ENCODE peak calls at places on chromosomes 16 and 17, in four cellular contexts. N, A, L and F are unnamed samples.

GRCh38 chr16:6571044-6571443 is 761.6 kb upstream of the RBFOX1 start:
- DNase-seq in N (no peak), L (no peak), A (no peak), F (no peak)

GRCh38 chr17:83090424-83091256 is 11.2 kb downstream of the METRNL start:
- DNase-seq in L (no peak), A (no peak), N (no peak), F (no peak)

GRCh38 chr16:80231888-80232287 is 308.9 kb upstream of the DYNLRB2 start:
- DNase-seq in L (no peak), N (no peak), A (no peak), F (peak; percentile 94)

GRCh38 chr16:5058476-5058875 is 7.3 kb downstream of the C16orf89 start:
- DNase-seq in N (peak; percentile 35), A (no peak), L (no peak), F (no peak)

GRCh38 chr16:12436201-12436657 is 367.5 kb downstream of the CPPED1 start:
- DNase-seq in A (no peak), N (no peak), L (no peak), F (no peak)

GRCh38 chr17:50516980-50517379 is 8.7 kb downstream of the MYCBPAP start:
- DNase-seq in A (no peak), N (no peak), L (no peak), F (no peak)

GRCh38 chr16:84851192-84852127 is 31.7 kb downstream of the CRISPLD2 start:
- DNase-seq in A (no peak), L (no peak), N (no peak), F (peak; percentile 99)

GRCh38 chr17:30908717-30909420 is 2.8 kb upstream of the TEFM start:
- DNase-seq in N (no peak), L (no peak), A (no peak), F (no peak)

GRCh38 chr17:55451203-55451641 is 29.6 kb upstream of the MMD start:
- DNase-seq in N (no peak), L (no peak), A (no peak), F (peak; percentile 76)

GRCh38 chr16:77191259-77191969 is 424 bp downstream of the MON1B start:
- DNase-seq in N (no peak), L (peak; percentile 31), A (no peak), F (no peak)

GRCh38 chr17:82416771-82417170 is 1.4 kb upstream of the HEXD start:
- DNase-seq in A (no peak), L (no peak), N (no peak), F (no peak)

GRCh38 chr17:82553210-82553930 is 33.8 kb downstream of the FOXK2 start:
- DNase-seq in L (no peak), A (no peak), N (peak; percentile 82), F (no peak)

GRCh38 chr17:67358612-67359011 is 7.8 kb downstream of the PSMD12 start:
- DNase-seq in A (no peak), N (no peak), L (no peak), F (peak; percentile 50)

GRCh38 chr17:6531575-6531974 is 24.8 kb downstream of the PITPNM3 start:
- DNase-seq in L (no peak), A (no peak), N (no peak), F (no peak)

GRCh38 chr17:74008196-74008595 is 195.3 kb upstream of the RPL38 start:
- DNase-seq in L (no peak), A (no peak), N (no peak), F (no peak)

GRCh38 chr16:81216706-81217105 is 21.8 kb upstream of the BCO1 start:
- DNase-seq in A (no peak), N (no peak), L (no peak), F (no peak)

GRCh38 chr16:31033709-31034492 is 543 bp downstream of the STX4 start:
- DNase-seq in L (peak; percentile 93), A (peak; percentile 84), N (peak; percentile 94), F (peak; percentile 63)

GRCh38 chr16:14344292-14344691 is 273.2 kb downstream of the MRTFB start:
- DNase-seq in L (no peak), A (no peak), N (no peak), F (no peak)

GRCh38 chr17:81469266-81469665 is 43.3 kb downstream of the ACTG1 start:
- DNase-seq in L (no peak), N (no peak), A (no peak), F (no peak)

GRCh38 chr17:57478851-57479250 is 222.5 kb downstream of the MSI2 start:
- DNase-seq in L (no peak), N (no peak), A (no peak), F (no peak)
- H3K4me1 ChIP-seq in L (peaks cover 5% of the 10 kb centered on the region), N (peaks cover 26% of the 10 kb centered on the region), A (peaks cover 7% of the 10 kb centered on the region), F (no peaks in the 10 kb centered on the region)

DNA sequence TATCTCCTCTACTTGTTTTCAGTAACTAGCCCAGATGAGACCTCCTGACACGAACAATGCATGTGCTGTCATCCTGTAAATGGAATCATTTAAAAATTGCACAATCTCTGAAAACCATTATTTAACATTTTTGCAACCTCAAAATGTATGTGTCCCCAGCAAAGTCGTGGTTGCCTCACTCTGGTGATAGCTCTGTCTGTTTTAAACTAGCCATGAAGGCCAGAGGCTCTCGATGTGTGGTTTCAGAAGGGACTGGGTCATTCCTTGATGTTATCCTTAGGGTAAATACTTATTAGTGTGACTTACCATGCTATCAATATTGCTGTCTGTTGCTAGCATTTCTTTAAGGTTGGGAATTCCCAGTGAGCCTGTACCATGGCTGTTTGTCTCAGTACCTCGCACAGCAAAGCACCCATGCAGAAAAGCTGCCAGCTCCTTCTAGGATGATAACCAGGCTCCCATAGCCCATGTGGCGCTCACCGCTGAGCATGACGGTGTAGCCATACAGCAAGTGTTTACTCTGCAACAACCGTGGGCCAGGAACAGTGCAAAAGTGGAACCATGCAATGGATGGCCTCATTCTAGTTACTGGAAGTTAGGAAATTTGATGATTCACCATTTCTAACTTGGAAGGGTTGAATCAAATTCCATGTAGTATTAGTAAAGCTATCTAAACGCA is 2.9 kb upstream of the PGS1 start:
- DNase-seq in L (peak; percentile 37), N (peak; percentile 63), A (no peak), F (peak; percentile 98)
- H3K4me1 ChIP-seq in L (peaks cover 7% of the 10 kb centered on the region), N (peaks cover 15% of the 10 kb centered on the region), A (peaks cover 15% of the 10 kb centered on the region), F (peaks cover 37% of the 10 kb centered on the region)

GRCh38 chr16:56302506-56302905 is 111.2 kb downstream of the GNAO1 start:
- DNase-seq in N (no peak), L (no peak), A (no peak), F (no peak)

GRCh38 chr16:56301391-56301850 is 110.1 kb downstream of the GNAO1 start:
- DNase-seq in N (no peak), L (no peak), A (no peak), F (peak; percentile 75)

GRCh38 chr16:56303880-56304279 is 112.6 kb downstream of the GNAO1 start:
- DNase-seq in N (no peak), A (no peak), L (no peak), F (no peak)

GRCh38 chr16:56300901-56301351 is 109.6 kb downstream of the GNAO1 start:
- DNase-seq in N (no peak), L (no peak), A (no peak), F (peak; percentile 6)

DNA sequence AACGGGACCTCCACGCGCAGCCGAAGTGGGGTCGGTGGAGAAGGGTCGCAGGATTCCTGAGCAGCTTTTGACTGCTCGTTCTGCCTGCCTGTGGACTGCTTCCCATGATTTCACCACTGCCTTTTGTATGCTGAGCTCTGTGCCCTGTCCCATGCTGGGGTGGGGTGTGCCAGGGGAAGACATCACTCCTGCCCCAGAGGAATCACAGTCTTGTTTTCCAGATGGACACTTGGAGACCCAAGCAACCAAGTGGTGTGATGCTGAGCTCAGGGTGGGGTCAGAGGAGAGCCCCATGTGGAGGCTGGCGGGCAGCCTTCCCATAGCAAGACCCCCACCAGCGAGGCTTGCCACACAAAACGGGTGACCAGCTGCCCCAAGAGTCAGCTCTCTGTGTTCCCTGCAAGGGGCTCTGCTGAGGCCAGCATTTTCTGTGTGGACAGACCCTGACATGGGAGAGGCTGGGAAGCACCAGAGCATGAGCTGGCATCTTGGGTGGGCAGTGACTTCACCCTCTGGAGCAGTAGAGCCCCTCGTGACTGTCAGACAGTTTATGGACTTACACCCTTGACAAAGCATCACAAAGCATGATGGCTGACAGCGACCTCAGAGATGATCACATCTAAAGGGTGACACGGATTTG is 111.9 kb downstream of the GNAO1 start:
- DNase-seq in A (no peak), N (no peak), L (no peak), F (no peak)
- H3K4me1 ChIP-seq in A (no peaks in the 10 kb centered on the region), N (no peaks in the 10 kb centered on the region), L (no peaks in the 10 kb centered on the region), F (no peaks in the 10 kb centered on the region)

GRCh38 chr16:8822403-8822802 is 24.8 kb downstream of the PMM2 start:
- DNase-seq in A (no peak), L (no peak), N (no peak), F (no peak)
- H3K4me1 ChIP-seq in A (no peaks in the 10 kb centered on the region), L (no peaks in the 10 kb centered on the region), N (no peaks in the 10 kb centered on the region), F (peaks cover 3% of the 10 kb centered on the region)

DNA sequence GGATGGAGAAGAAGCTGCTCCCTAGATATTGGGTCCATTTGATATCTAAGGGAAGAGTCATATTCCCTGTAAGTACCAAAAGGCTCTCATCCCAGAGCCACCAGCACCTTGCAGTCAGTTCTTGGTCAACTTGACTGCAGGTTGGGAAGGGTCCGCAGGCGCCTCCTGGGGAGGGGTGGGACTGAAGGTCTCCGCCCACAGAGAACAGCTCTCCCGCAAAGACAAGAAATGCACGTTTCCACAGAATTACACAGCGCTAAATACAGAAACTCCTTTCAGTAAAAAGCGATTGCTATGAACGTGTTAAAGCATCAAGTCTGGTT is 864 bp upstream of the CTCF start:
- DNase-seq in N (no peak), A (no peak), L (peak; percentile 23), F (no peak)
- H3K4me1 ChIP-seq in N (peaks cover 7% of the 10 kb centered on the region), A (peaks cover 15% of the 10 kb centered on the region), L (peaks cover 8% of the 10 kb centered on the region), F (peaks cover 8% of the 10 kb centered on the region)

GRCh38 chr17:57751348-57751970 is 6.4 kb upstream of the CCDC182 start:
- DNase-seq in L (no peak), A (no peak), N (no peak), F (peak; percentile 39)
- H3K4me1 ChIP-seq in L (no peaks in the 10 kb centered on the region), A (no peaks in the 10 kb centered on the region), N (no peaks in the 10 kb centered on the region), F (no peaks in the 10 kb centered on the region)

GRCh38 chr17:57929392-57929791 is 25.8 kb downstream of the CUEDC1 start:
- DNase-seq in A (no peak), L (no peak), N (no peak), F (no peak)

GRCh38 chr17:57930239-57930638 is 25.0 kb downstream of the CUEDC1 start:
- DNase-seq in L (no peak), A (no peak), N (no peak), F (no peak)

GRCh38 chr17:57928898-57929297 is 26.3 kb downstream of the CUEDC1 start:
- DNase-seq in L (no peak), A (no peak), N (no peak), F (no peak)

GRCh38 chr17:57927048-57927723 is 28.0 kb downstream of the CUEDC1 start:
- DNase-seq in N (no peak), A (no peak), L (no peak), F (peak; percentile 88)

DNA sequence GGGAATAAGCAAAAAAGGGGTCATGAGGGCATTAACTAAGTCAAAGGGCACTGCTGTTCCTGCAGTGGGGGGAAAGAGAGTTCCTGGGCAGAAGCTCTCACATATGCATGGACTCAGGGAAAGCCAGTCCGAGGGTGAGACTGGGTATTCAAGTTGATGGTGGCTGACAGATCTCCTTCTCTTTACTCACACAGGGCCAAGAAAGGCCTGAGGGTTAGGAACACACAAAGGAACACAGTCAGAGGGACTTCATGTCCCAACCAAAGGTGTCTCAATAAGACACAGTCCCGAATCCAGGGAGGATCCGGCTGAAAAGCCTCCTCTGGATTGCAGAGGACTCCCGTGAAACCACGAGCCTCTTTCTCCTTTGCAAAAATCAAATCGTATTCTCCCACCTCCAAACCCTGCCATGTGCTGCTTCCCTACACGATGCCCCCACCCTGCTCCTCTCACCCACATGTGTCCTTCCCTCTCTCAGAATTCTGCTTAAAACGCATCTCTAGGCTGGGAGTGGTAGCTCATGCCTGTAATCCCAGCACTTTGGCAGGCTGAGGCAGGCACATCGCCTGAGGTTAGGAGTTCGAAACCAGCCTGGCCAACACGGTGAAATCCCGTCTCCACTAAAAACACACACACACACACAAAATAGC is 23.6 kb downstream of the CUEDC1 start:
- DNase-seq in A (no peak), L (no peak), N (no peak), F (no peak)
- H3K4me1 ChIP-seq in A (peaks cover 27% of the 10 kb centered on the region), L (peaks cover 11% of the 10 kb centered on the region), N (peaks cover 58% of the 10 kb centered on the region), F (peaks cover 20% of the 10 kb centered on the region)